ENCODE peak calls at places on chromosomes 16 and 17, in five cellular contexts. One of them, this sample, is unnamed.

GRCh38 chr16:22699356-22699755 is 114.6 kb upstream of the HS3ST2 start:
- DNase-seq in ascending aorta: no peak
- DNase-seq in germinal center: no peak
- DNase-seq in SK-N-SH: no peak
- DNase-seq in fibroblast of mammary gland: no peak
- DNase-seq in this sample: no peak

GRCh38 chr16:66271074-66272060 is 95.1 kb upstream of the CDH5 start:
- DNase-seq in ascending aorta: no peak
- DNase-seq in germinal center: no peak
- DNase-seq in SK-N-SH: no peak
- DNase-seq in fibroblast of mammary gland: peak
- DNase-seq in this sample: no peak

GRCh38 chr16:25064967-25065366 is 46.6 kb upstream of the LCMT1 start:
- DNase-seq in ascending aorta: no peak
- DNase-seq in germinal center: no peak
- DNase-seq in SK-N-SH: no peak
- DNase-seq in fibroblast of mammary gland: no peak
- DNase-seq in this sample: no peak

GRCh38 chr16:74813109-74813641 is 38.6 kb upstream of the FA2H start:
- DNase-seq in ascending aorta: peak
- DNase-seq in germinal center: peak
- DNase-seq in SK-N-SH: peak
- DNase-seq in fibroblast of mammary gland: peak
- DNase-seq in this sample: peak

GRCh38 chr16:86521236-86522197 is 11.2 kb downstream of the FOXF1 start:
- DNase-seq in ascending aorta: no peak
- DNase-seq in germinal center: no peak
- DNase-seq in SK-N-SH: no peak
- DNase-seq in fibroblast of mammary gland: no peak
- DNase-seq in this sample: no peak

GRCh38 chr17:80866050-80866793 is 125.4 kb upstream of the CHMP6 start:
- DNase-seq in ascending aorta: peak
- DNase-seq in germinal center: peak
- DNase-seq in SK-N-SH: peak
- DNase-seq in fibroblast of mammary gland: peak
- DNase-seq in this sample: peak

GRCh38 chr17:55451758-55452468 is 30.3 kb upstream of the MMD start:
- DNase-seq in ascending aorta: no peak
- DNase-seq in germinal center: no peak
- DNase-seq in SK-N-SH: peak
- DNase-seq in fibroblast of mammary gland: peak
- DNase-seq in this sample: no peak

GRCh38 chr17:37701424-37702020 is 43.3 kb downstream of the HNF1B start:
- DNase-seq in ascending aorta: no peak
- DNase-seq in germinal center: peak
- DNase-seq in SK-N-SH: peak
- DNase-seq in fibroblast of mammary gland: peak
- DNase-seq in this sample: peak

GRCh38 chr16:48011888-48012658 is 143.7 kb downstream of the ABCC12 start:
- DNase-seq in ascending aorta: no peak
- DNase-seq in germinal center: no peak
- DNase-seq in SK-N-SH: no peak
- DNase-seq in fibroblast of mammary gland: no peak
- DNase-seq in this sample: no peak

GRCh38 chr17:869067-869466 is 86.9 kb downstream of the MRM3 start:
- DNase-seq in ascending aorta: peak
- DNase-seq in germinal center: no peak
- DNase-seq in SK-N-SH: no peak
- DNase-seq in fibroblast of mammary gland: peak
- DNase-seq in this sample: peak

GRCh38 chr16:19071811-19072777 is 4.7 kb downstream of the COQ7 start:
- DNase-seq in ascending aorta: peak
- DNase-seq in germinal center: peak
- DNase-seq in SK-N-SH: peak
- DNase-seq in fibroblast of mammary gland: peak
- DNase-seq in this sample: peak

GRCh38 chr17:80888276-80889160 is 103.1 kb upstream of the CHMP6 start:
- DNase-seq in ascending aorta: no peak
- DNase-seq in germinal center: no peak
- DNase-seq in SK-N-SH: no peak
- DNase-seq in fibroblast of mammary gland: no peak
- DNase-seq in this sample: no peak

GRCh38 chr16:84854759-84855158 is 35.0 kb downstream of the CRISPLD2 start:
- DNase-seq in ascending aorta: no peak
- DNase-seq in germinal center: no peak
- DNase-seq in SK-N-SH: no peak
- DNase-seq in fibroblast of mammary gland: peak
- DNase-seq in this sample: no peak

GRCh38 chr17:7440823-7441174 is 1.5 kb downstream of the FGF11 start:
- DNase-seq in ascending aorta: no peak
- DNase-seq in germinal center: no peak
- DNase-seq in SK-N-SH: peak
- DNase-seq in fibroblast of mammary gland: peak
- DNase-seq in this sample: peak

GRCh38 chr16:89574681-89575246 is 794 bp upstream of the CPNE7 start:
- DNase-seq in ascending aorta: no peak
- DNase-seq in germinal center: peak
- DNase-seq in SK-N-SH: no peak
- DNase-seq in fibroblast of mammary gland: peak
- DNase-seq in this sample: peak

GRCh38 chr17:73895157-73895556 is 250.9 kb upstream of the SDK2 start:
- DNase-seq in ascending aorta: no peak
- DNase-seq in germinal center: no peak
- DNase-seq in SK-N-SH: no peak
- DNase-seq in fibroblast of mammary gland: no peak
- DNase-seq in this sample: no peak

GRCh38 chr16:66487580-66488235 is 60.6 kb downstream of the BEAN1 start:
- DNase-seq in ascending aorta: peak
- DNase-seq in germinal center: no peak
- DNase-seq in SK-N-SH: no peak
- DNase-seq in fibroblast of mammary gland: peak
- DNase-seq in this sample: no peak

GRCh38 chr17:66893863-66894262 is 58.9 kb downstream of the CACNG5 start:
- DNase-seq in ascending aorta: no peak
- DNase-seq in germinal center: no peak
- DNase-seq in SK-N-SH: no peak
- DNase-seq in fibroblast of mammary gland: no peak
- DNase-seq in this sample: no peak

GRCh38 chr16:85208181-85208580 is 95.9 kb upstream of the CIBAR2 start:
- DNase-seq in ascending aorta: no peak
- DNase-seq in germinal center: no peak
- DNase-seq in SK-N-SH: no peak
- DNase-seq in fibroblast of mammary gland: no peak
- DNase-seq in this sample: no peak

GRCh38 chr16:56478228-56479049 is 27.1 kb downstream of the OGFOD1 start:
- DNase-seq in ascending aorta: no peak
- DNase-seq in germinal center: no peak
- DNase-seq in SK-N-SH: no peak
- DNase-seq in fibroblast of mammary gland: peak
- DNase-seq in this sample: no peak

GRCh38 chr16:14505846-14506245 is 124.2 kb downstream of the PARN start:
- DNase-seq in ascending aorta: no peak
- DNase-seq in germinal center: no peak
- DNase-seq in SK-N-SH: peak
- DNase-seq in fibroblast of mammary gland: peak
- DNase-seq in this sample: peak

GRCh38 chr16:50697881-50698767 is 4.7 kb downstream of the NOD2 start:
- DNase-seq in ascending aorta: no peak
- DNase-seq in germinal center: no peak
- DNase-seq in SK-N-SH: no peak
- DNase-seq in fibroblast of mammary gland: peak
- DNase-seq in this sample: peak

GRCh38 chr16:4746215-4746614 is 11.9 kb downstream of the DNAAF8 start:
- DNase-seq in ascending aorta: no peak
- DNase-seq in germinal center: no peak
- DNase-seq in SK-N-SH: no peak
- DNase-seq in fibroblast of mammary gland: no peak
- DNase-seq in this sample: no peak

GRCh38 chr17:15349119-15349518 is 7.7 kb upstream of the TEKT3 start:
- DNase-seq in ascending aorta: no peak
- DNase-seq in germinal center: no peak
- DNase-seq in SK-N-SH: no peak
- DNase-seq in fibroblast of mammary gland: peak
- DNase-seq in this sample: no peak

GRCh38 chr17:7864995-7865650 is 7.3 kb downstream of the CYB5D1 start:
- DNase-seq in ascending aorta: no peak
- DNase-seq in germinal center: no peak
- DNase-seq in SK-N-SH: no peak
- DNase-seq in fibroblast of mammary gland: peak
- DNase-seq in this sample: peak

GRCh38 chr16:88472637-88473205 is 19.6 kb downstream of the ZFPM1 start:
- DNase-seq in ascending aorta: no peak
- DNase-seq in germinal center: no peak
- DNase-seq in SK-N-SH: no peak
- DNase-seq in fibroblast of mammary gland: peak
- DNase-seq in this sample: no peak

GRCh38 chr16:23694707-23695373 is 16.2 kb downstream of the PLK1 start:
- DNase-seq in ascending aorta: no peak
- DNase-seq in germinal center: peak
- DNase-seq in SK-N-SH: peak
- DNase-seq in fibroblast of mammary gland: peak
- DNase-seq in this sample: peak

GRCh38 chr17:2797632-2798031 is 1.4 kb downstream of the RAP1GAP2 start:
- DNase-seq in ascending aorta: no peak
- DNase-seq in germinal center: no peak
- DNase-seq in SK-N-SH: peak
- DNase-seq in fibroblast of mammary gland: no peak
- DNase-seq in this sample: no peak

GRCh38 chr17:74085434-74085833 is 118.0 kb upstream of the RPL38 start:
- DNase-seq in ascending aorta: no peak
- DNase-seq in germinal center: no peak
- DNase-seq in SK-N-SH: no peak
- DNase-seq in fibroblast of mammary gland: peak
- DNase-seq in this sample: no peak

GRCh38 chr16:10965440-10966039 is 21.2 kb downstream of the CLEC16A start:
- DNase-seq in ascending aorta: no peak
- DNase-seq in germinal center: peak
- DNase-seq in SK-N-SH: no peak
- DNase-seq in fibroblast of mammary gland: no peak
- DNase-seq in this sample: no peak

GRCh38 chr16:88754109-88754911 is 30.7 kb downstream of the PIEZO1 start:
- DNase-seq in ascending aorta: no peak
- DNase-seq in germinal center: no peak
- DNase-seq in SK-N-SH: no peak
- DNase-seq in fibroblast of mammary gland: no peak
- DNase-seq in this sample: no peak

GRCh38 chr17:61309857-61310256 is 89.8 kb upstream of the TBX2 start:
- DNase-seq in ascending aorta: peak
- DNase-seq in germinal center: no peak
- DNase-seq in SK-N-SH: no peak
- DNase-seq in fibroblast of mammary gland: peak
- DNase-seq in this sample: peak